ENCODE peak calls at places on chromosome 22, in eight cellular contexts. S is lower lobe of right lung, H is GM12864, M is tibial nerve, W is WTC11, L is glutamatergic neuron, E is kidney, V is A549. K is an unnamed sample.

GRCh38 chr22:30949934-30950660 is 18.5 kb downstream of the MORC2 start:
- DNase-seq in S (no peak), H (no peak), M (no peak), W (no peak), L (no peak), E (no peak), V (no peak), K (no peak)

GRCh38 chr22:23203452-23204124 is 23.3 kb downstream of the BCR start:
- DNase-seq in S (peak), H (no peak), M (no peak), W (no peak), L (no peak), E (peak), V (no peak), K (no peak)

GRCh38 chr22:17100621-17101020 is 15.8 kb downstream of the IL17RA start:
- DNase-seq in S (no peak), H (no peak), M (no peak), W (no peak), L (no peak), E (no peak), V (no peak), K (peak)

GRCh38 chr22:19430890-19431541 is 517 bp downstream of the HIRA start:
- DNase-seq in S (peak), H (no peak), M (no peak), W (peak), L (peak), E (peak), V (peak), K (peak)

GRCh38 chr22:43053176-43053575 is 36.0 kb downstream of the TTLL1 start:
- DNase-seq in S (no peak), H (no peak), M (no peak), W (peak), L (no peak), E (no peak), V (no peak), K (no peak)

GRCh38 chr22:28856095-28856455 is 27.3 kb upstream of the ZNRF3 start:
- DNase-seq in S (no peak), H (no peak), M (no peak), W (no peak), L (no peak), E (no peak), V (no peak), K (no peak)

GRCh38 chr22:27850000-27850465 is 48.5 kb upstream of the MN1 start:
- DNase-seq in S (no peak), H (no peak), M (peak), W (no peak), L (no peak), E (no peak), V (no peak), K (no peak)

GRCh38 chr22:29668681-29669080 is 51.1 kb upstream of the CABP7 start:
- DNase-seq in S (no peak), H (no peak), M (no peak), W (no peak), L (no peak), E (no peak), V (no peak), K (no peak)

GRCh38 chr22:29202231-29203192 is 3.2 kb upstream of the EMID1 start:
- DNase-seq in S (peak), H (peak), M (peak), W (peak), L (no peak), E (peak), V (peak), K (peak)

GRCh38 chr22:17077255-17077654 is 7.5 kb upstream of the IL17RA start:
- DNase-seq in S (no peak), H (no peak), M (no peak), W (no peak), L (no peak), E (no peak), V (no peak), K (no peak)

GRCh38 chr22:34798605-34799004 is 267.4 kb upstream of the ISX start:
- DNase-seq in S (no peak), H (no peak), M (no peak), W (no peak), L (peak), E (peak), V (no peak), K (no peak)

GRCh38 chr22:30396871-30397655 is at the start of gene SEC14L2:
- DNase-seq in S (peak), H (no peak), M (peak), W (peak), L (peak), E (peak), V (peak), K (no peak)

GRCh38 chr22:19397729-19398094 is 33.8 kb downstream of the HIRA start:
- DNase-seq in S (no peak), H (no peak), M (no peak), W (no peak), L (no peak), E (peak), V (no peak), K (no peak)

GRCh38 chr22:43440103-43440387 is 28.2 kb downstream of the MPPED1 start:
- DNase-seq in S (no peak), H (no peak), M (no peak), W (no peak), L (no peak), E (no peak), V (no peak), K (no peak)

GRCh38 chr22:22547226-22547625 is 11.8 kb downstream of the PRAME start:
- DNase-seq in S (no peak), H (no peak), M (no peak), W (no peak), L (no peak), E (no peak), V (no peak), K (no peak)

GRCh38 chr22:48254311-48254873 is 1491.9 kb downstream of the TBC1D22A start:
- DNase-seq in S (no peak), H (no peak), M (no peak), W (no peak), L (no peak), E (no peak), V (peak), K (no peak)

GRCh38 chr22:43592470-43592869 is 180.7 kb downstream of the MPPED1 start:
- DNase-seq in S (no peak), H (no peak), M (no peak), W (peak), L (peak), E (no peak), V (peak), K (no peak)

GRCh38 chr22:21961127-21961867 is 8.6 kb upstream of the PPM1F start:
- DNase-seq in S (no peak), H (no peak), M (no peak), W (no peak), L (no peak), E (no peak), V (no peak), K (no peak)

GRCh38 chr22:20396639-20397038 is 2.7 kb downstream of the ZNF74 start:
- DNase-seq in S (no peak), H (no peak), M (no peak), W (no peak), L (no peak), E (no peak), V (no peak), K (no peak)

GRCh38 chr22:47628477-47629272 is 866.2 kb downstream of the TBC1D22A start:
- DNase-seq in S (no peak), H (no peak), M (no peak), W (no peak), L (no peak), E (no peak), V (no peak), K (no peak)

GRCh38 chr22:24230911-24231656 is 13.8 kb downstream of the GGT5 start:
- DNase-seq in S (peak), H (no peak), M (no peak), W (peak), L (peak), E (peak), V (no peak), K (peak)

GRCh38 chr22:49703391-49703926 is 124.2 kb downstream of the BRD1 start:
- DNase-seq in S (no peak), H (no peak), M (peak), W (no peak), L (no peak), E (no peak), V (no peak), K (no peak)

GRCh38 chr22:49699476-49699875 is 128.2 kb downstream of the BRD1 start:
- DNase-seq in S (no peak), H (no peak), M (no peak), W (no peak), L (no peak), E (no peak), V (no peak), K (no peak)

GRCh38 chr22:49699928-49700498 is 127.7 kb downstream of the BRD1 start:
- DNase-seq in S (no peak), H (no peak), M (no peak), W (no peak), L (no peak), E (no peak), V (no peak), K (no peak)

GRCh38 chr22:49702068-49702397 is 125.6 kb downstream of the BRD1 start:
- DNase-seq in S (no peak), H (no peak), M (no peak), W (no peak), L (no peak), E (no peak), V (no peak), K (no peak)

DNA sequence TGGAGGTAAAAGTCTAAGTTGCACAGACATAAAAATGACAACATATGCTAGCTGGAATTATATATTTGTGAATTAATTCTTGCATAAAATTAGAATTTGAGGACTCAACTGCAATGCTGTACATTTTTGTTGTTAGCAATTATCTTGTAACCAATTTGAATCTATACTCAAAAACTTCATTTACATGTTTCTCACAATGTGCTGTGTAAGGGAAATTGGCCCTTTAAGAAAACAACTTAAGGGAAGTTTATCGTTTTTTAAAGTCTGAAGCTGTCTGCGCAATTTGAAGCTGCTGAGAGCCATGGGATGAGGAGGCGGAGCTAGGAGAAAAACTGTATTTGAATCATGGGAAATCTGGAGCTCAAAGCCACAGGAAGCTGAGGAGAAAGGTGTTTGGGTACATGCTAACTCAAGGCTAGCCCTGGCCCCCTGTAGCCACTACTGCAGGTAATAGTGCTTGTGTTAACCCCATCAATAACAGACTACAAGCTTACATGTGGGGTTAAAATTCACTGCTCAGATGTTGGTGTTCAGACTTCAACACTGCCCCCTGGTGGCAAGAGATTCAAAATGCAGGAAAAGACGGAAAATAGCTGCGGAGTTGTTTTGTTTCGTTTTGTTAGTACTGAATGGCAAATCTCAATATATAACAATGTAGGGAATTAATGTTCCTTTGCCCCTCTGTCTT is 126.1 kb downstream of the BRD1 start:
- DNase-seq in S (no peak), H (no peak), M (no peak), W (no peak), L (no peak), E (no peak), V (no peak), K (peak)
- TF ChIP-seq CTCF in S (peak), H (peak), M (no peak), W (peak), L (peak), E (peak), V (peak), K (peak)

GRCh38 chr22:25880524-25880923 is 138.5 kb downstream of the MYO18B start:
- DNase-seq in S (no peak), H (no peak), M (no peak), W (no peak), L (no peak), E (no peak), V (peak), K (no peak)
- TF ChIP-seq CTCF in S (no peak), H (peak), M (no peak), W (no peak), L (no peak), E (no peak), V (no peak), K (no peak)

GRCh38 chr22:36544107-36544620 is 15.2 kb upstream of the EIF3D start:
- DNase-seq in S (no peak), H (no peak), M (no peak), W (no peak), L (no peak), E (no peak), V (no peak), K (no peak)

GRCh38 chr22:36549033-36549432 is 20.1 kb upstream of the EIF3D start:
- DNase-seq in S (no peak), H (no peak), M (no peak), W (no peak), L (no peak), E (no peak), V (no peak), K (no peak)

GRCh38 chr22:36548606-36549005 is 19.6 kb upstream of the EIF3D start:
- DNase-seq in S (no peak), H (no peak), M (no peak), W (no peak), L (peak), E (no peak), V (no peak), K (no peak)

GRCh38 chr22:36546932-36547331 is 18.0 kb upstream of the EIF3D start:
- DNase-seq in S (no peak), H (no peak), M (no peak), W (no peak), L (no peak), E (no peak), V (peak), K (no peak)

GRCh38 chr22:36546092-36546804 is 17.3 kb upstream of the EIF3D start:
- DNase-seq in S (no peak), H (no peak), M (no peak), W (peak), L (peak), E (no peak), V (peak), K (no peak)
- TF ChIP-seq CTCF in S (peak), H (peak), M (peak), W (peak), L (peak), E (peak), V (peak), K (peak)

DNA sequence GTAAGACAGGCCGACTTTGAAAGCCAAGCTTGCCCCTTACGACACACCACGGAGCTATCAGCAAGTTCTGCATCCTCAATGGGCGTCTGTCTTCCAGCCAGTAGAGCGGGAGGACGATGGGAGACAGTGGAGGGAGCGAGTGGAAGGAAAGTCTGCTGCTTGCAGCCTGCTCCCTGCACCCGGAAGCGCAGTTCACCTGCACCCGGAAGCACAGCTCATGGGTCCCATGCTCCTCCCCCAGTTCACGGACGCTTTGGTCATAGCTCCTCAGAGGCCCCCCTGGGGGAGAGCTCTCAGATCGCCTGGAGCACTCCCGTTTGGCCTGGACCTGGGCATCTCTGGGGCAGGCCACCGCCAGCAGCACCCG is 51.3 kb downstream of the FBLN1 start:
- DNase-seq in S (no peak), H (no peak), M (no peak), W (no peak), L (no peak), E (peak), V (no peak), K (no peak)
- TF ChIP-seq CTCF in S (no peak), H (no peak), M (no peak), W (peak), L (peak), E (no peak), V (peak), K (no peak)